ENCODE peak calls at places on chromosomes 12 and 14, in nine cellular contexts. R, G, V, Z, U, P, M, I and Q are unnamed samples.

GRCh38 chr14:54457609-54457996 is 16.4 kb upstream of the CNIH1 start:
- DNase-seq in R (no peak), G (no peak), V (no peak), Z (no peak), U (no peak), P (no peak), M (no peak), I (no peak), Q (no peak)

GRCh38 chr12:93243689-93244513 is 133.8 kb upstream of the NUDT4 start:
- DNase-seq in R (no peak), G (peak; percentile 73), V (peak; percentile 42), Z (peak; percentile 56), U (no peak), P (no peak), M (peak; percentile 12), I (peak; percentile 89), Q (no peak)

GRCh38 chr12:54005853-54006699 is 2.7 kb upstream of the HOXC8 start:
- DNase-seq in R (peak; percentile 97), G (peak; percentile 91), V (peak; percentile 86), Z (peak; percentile 88), U (peak; percentile 93), P (peak; percentile 93), M (peak; percentile 93), I (peak; percentile 73), Q (peak; percentile 97)

GRCh38 chr12:38155526-38156496 is 160.8 kb upstream of the ALG10B start:
- DNase-seq in R (no peak), G (peak; percentile 65), V (no peak), Z (no peak), U (peak; percentile 72), P (no peak), M (no peak), I (no peak), Q (no peak)

GRCh38 chr14:30849354-30849753 is 25.0 kb upstream of the COCH start:
- DNase-seq in R (no peak), G (no peak), V (no peak), Z (peak; percentile 17), U (no peak), P (no peak), M (no peak), I (no peak), Q (no peak)

GRCh38 chr12:1629338-1630080 is 478 bp downstream of the WNT5B start:
- DNase-seq in R (no peak), G (no peak), V (no peak), Z (peak; percentile 37), U (no peak), P (no peak), M (peak; percentile 86), I (peak; percentile 32), Q (no peak)

GRCh38 chr12:57616383-57617101 is 5.3 kb downstream of the ARHGEF25 start:
- DNase-seq in R (no peak), G (peak; percentile 55), V (no peak), Z (no peak), U (no peak), P (no peak), M (no peak), I (no peak), Q (no peak)

GRCh38 chr14:99671230-99672224 is 12.6 kb upstream of the CYP46A1 start:
- DNase-seq in R (no peak), G (peak; percentile 53), V (no peak), Z (peak; percentile 46), U (no peak), P (no peak), M (no peak), I (peak; percentile 61), Q (no peak)

GRCh38 chr14:104651876-104652260 is 37.5 kb upstream of the INF2 start:
- DNase-seq in R (no peak), G (no peak), V (no peak), Z (no peak), U (peak; percentile 55), P (no peak), M (no peak), I (no peak), Q (no peak)

GRCh38 chr12:105567061-105567460 is 236.6 kb downstream of the C12orf75 start:
- DNase-seq in R (no peak), G (no peak), V (no peak), Z (no peak), U (no peak), P (no peak), M (no peak), I (no peak), Q (no peak)

GRCh38 chr12:67819902-67820301 is 169.3 kb upstream of the IFNG-AS1 start:
- DNase-seq in R (no peak), G (no peak), V (no peak), Z (no peak), U (no peak), P (no peak), M (no peak), I (no peak), Q (no peak)

DNA sequence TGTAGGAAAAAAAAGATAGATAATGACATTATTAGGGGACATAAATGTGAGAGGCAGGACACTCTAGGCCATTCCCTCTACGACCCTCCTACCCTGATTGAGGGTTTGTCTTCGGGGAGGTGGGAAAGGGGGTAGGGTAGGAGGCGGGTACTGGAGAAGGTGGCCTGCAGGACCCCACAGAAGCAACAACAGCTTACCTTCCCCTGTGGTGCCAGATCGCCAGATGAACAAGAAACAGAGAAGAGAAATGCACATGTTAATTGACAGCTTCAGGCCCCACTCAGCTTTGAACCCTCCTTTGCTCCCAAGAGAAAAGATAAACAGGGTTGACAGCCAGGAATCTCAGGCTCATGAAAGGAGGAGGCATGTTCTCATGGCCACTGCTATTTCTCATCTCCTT is 4.8 kb downstream of the PHB2 start:
- DNase-seq in R (no peak), G (no peak), V (no peak), Z (no peak), U (no peak), P (no peak), M (no peak), I (no peak), Q (no peak)
- H3K27ac ChIP-seq in R (peak overlapping the region; percentile 69), G (peak overlapping the region; percentile 82), V (peak overlapping the region; percentile 99), Z (peak overlapping the region; percentile 93), U (peak overlapping the region; percentile 10), P (no peak overlapping the region), M (no peak overlapping the region), I (peak overlapping the region; percentile 26), Q (peak overlapping the region; percentile 29)

GRCh38 chr14:59464651-59465569 is at the start of gene GPR135:
- DNase-seq in R (peak; percentile 82), G (peak; percentile 88), V (no peak), Z (peak; percentile 72), U (peak; percentile 96), P (peak; percentile 79), M (peak; percentile 86), I (peak; percentile 24), Q (peak; percentile 37)

GRCh38 chr14:59460378-59460777 is 4.8 kb downstream of the GPR135 start:
- DNase-seq in R (no peak), G (no peak), V (no peak), Z (no peak), U (no peak), P (no peak), M (no peak), I (no peak), Q (no peak)

GRCh38 chr14:59465570-59466150 is 480 bp upstream of the GPR135 start:
- DNase-seq in R (no peak), G (no peak), V (no peak), Z (no peak), U (no peak), P (no peak), M (no peak), I (no peak), Q (no peak)

GRCh38 chr14:59461891-59462290 is 3.3 kb downstream of the GPR135 start:
- DNase-seq in R (no peak), G (no peak), V (no peak), Z (no peak), U (no peak), P (no peak), M (no peak), I (no peak), Q (no peak)

GRCh38 chr14:59463773-59464650 is 1.2 kb downstream of the GPR135 start:
- DNase-seq in R (no peak), G (peak; percentile 68), V (no peak), Z (peak; percentile 17), U (peak; percentile 90), P (peak; percentile 62), M (peak; percentile 80), I (no peak), Q (no peak)
- TF ChIP-seq EP300 in R (no peak), G (no peak), V (no peak), Z (no peak), U (no peak), P (no peak), M (no peak), I (no peak), Q (no peak)

GRCh38 chr12:125687820-125688219 is 622.6 kb downstream of the AACS start:
- DNase-seq in R (no peak), G (no peak), V (no peak), Z (no peak), U (peak; percentile 19), P (no peak), M (no peak), I (no peak), Q (no peak)

GRCh38 chr12:125687403-125687802 is 622.2 kb downstream of the AACS start:
- DNase-seq in R (no peak), G (no peak), V (no peak), Z (no peak), U (no peak), P (no peak), M (no peak), I (no peak), Q (no peak)

GRCh38 chr12:125685885-125686284 is 620.6 kb downstream of the AACS start:
- DNase-seq in R (no peak), G (peak; percentile 76), V (no peak), Z (no peak), U (no peak), P (no peak), M (no peak), I (no peak), Q (no peak)

GRCh38 chr12:125684968-125685790 is 619.9 kb downstream of the AACS start:
- DNase-seq in R (no peak), G (peak; percentile 92), V (no peak), Z (peak; percentile 26), U (peak; percentile 52), P (no peak), M (no peak), I (no peak), Q (no peak)

DNA sequence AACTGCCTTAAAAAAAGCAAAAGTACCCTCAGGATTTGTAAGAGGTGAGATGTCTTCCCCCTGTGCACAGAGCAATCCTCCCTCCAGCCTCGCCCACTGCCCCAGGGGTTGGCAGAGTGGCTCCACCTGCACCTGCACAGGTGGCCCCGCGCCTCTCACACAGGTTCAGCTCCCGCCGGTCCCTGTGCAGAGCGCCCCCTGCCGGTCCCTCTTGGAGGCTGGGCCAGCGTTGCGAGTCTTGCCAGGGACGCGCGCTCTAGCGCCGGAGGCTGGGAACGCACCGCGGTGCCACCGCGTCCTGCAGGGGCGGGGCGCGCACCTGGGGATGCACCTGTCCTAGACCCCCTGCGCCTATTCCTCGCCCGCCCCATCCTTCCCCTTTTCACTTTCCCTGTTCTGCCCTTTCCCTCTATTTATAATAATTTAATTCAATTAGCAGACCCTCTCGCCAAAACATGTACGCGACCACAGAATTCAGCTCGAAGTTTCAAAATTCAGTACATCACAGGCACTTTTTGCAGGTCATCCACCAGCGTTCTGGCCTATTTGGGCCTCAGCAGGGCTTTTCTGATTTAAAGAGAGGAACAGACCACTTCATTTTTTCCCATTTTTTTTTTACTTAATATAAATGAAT is 618.6 kb downstream of the AACS start:
- DNase-seq in R (no peak), G (no peak), V (peak; percentile 8), Z (peak; percentile 58), U (peak; percentile 89), P (no peak), M (peak; percentile 66), I (peak; percentile 31), Q (no peak)
- H3K27ac ChIP-seq in R (no peak overlapping the region), G (no peak overlapping the region), V (no peak overlapping the region), Z (no peak overlapping the region), U (no peak overlapping the region), P (no peak overlapping the region), M (no peak overlapping the region), I (no peak overlapping the region), Q (no peak overlapping the region)

GRCh38 chr12:89680409-89680808 is 28.2 kb downstream of the ATP2B1 start:
- DNase-seq in R (no peak), G (no peak), V (no peak), Z (no peak), U (no peak), P (no peak), M (no peak), I (no peak), Q (no peak)
- TF ChIP-seq EP300 in R (no peak), G (no peak), V (no peak), Z (no peak), U (no peak), P (no peak), M (no peak), I (no peak), Q (no peak)